ENCODE peak calls at places on chromosome 9, in four cellular contexts. U is lung, X is IMR-90, K is esophagus muscularis mucosa. E is an unnamed sample.
A peak's percentile ranks its signal among the peaks of the same experiment; 100 is the strongest.

GRCh38 chr9:18824095-18824666 is 208.8 kb downstream of the SAXO1 start:
- DNase-seq in U (no peak), X (no peak), K (no peak), E (no peak)

GRCh38 chr9:5438301-5439162 is 807 bp upstream of the PLGRKT start:
- DNase-seq in U (no peak), X (peak; percentile 56), K (no peak), E (no peak)

GRCh38 chr9:132630116-132630515 is 39.7 kb downstream of the DDX31 start:
- DNase-seq in U (no peak), X (no peak), K (no peak), E (no peak)

GRCh38 chr9:4297795-4298254 is 2.0 kb downstream of the GLIS3 start:
- DNase-seq in U (peak; percentile 66), X (peak; percentile 65), K (no peak), E (no peak)

GRCh38 chr9:131194767-131195166 is 69.4 kb downstream of the NUP214 start:
- DNase-seq in U (no peak), X (no peak), K (no peak), E (no peak)

GRCh38 chr9:20898885-20899554 is 132.4 kb downstream of the HACD4 start:
- DNase-seq in U (no peak), X (peak; percentile 16), K (no peak), E (no peak)

GRCh38 chr9:133579601-133580415 is 29.4 kb downstream of the FAM163B start:
- DNase-seq in U (no peak), X (no peak), K (no peak), E (no peak)

GRCh38 chr9:121178676-121179372 is 22.8 kb downstream of the RAB14 start:
- DNase-seq in U (no peak), X (no peak), K (no peak), E (no peak)

GRCh38 chr9:89410709-89411111 is 87.2 kb downstream of the SEMA4D start:
- DNase-seq in U (no peak), X (no peak), K (no peak), E (no peak)

GRCh38 chr9:99057665-99058625 is 47.0 kb upstream of the TGFBR1 start:
- DNase-seq in U (no peak), X (peak; percentile 81), K (no peak), E (peak; percentile 43)

GRCh38 chr9:19116391-19116790 is 10.9 kb downstream of the PLIN2 start:
- DNase-seq in U (no peak), X (peak; percentile 64), K (no peak), E (no peak)

GRCh38 chr9:28032178-28032532 is 458.9 kb upstream of the C9orf72 start:
- DNase-seq in U (no peak), X (no peak), K (no peak), E (no peak)

GRCh38 chr9:137168907-137169763 is 716 bp downstream of the LRRC26 start:
- DNase-seq in U (no peak), X (peak; percentile 19), K (no peak), E (no peak)

GRCh38 chr9:136206602-136207333 is 1.8 kb upstream of the LHX3 start:
- DNase-seq in U (no peak), X (no peak), K (no peak), E (no peak)

GRCh38 chr9:545480-545879 is 296.0 kb upstream of the DMRT1 start:
- DNase-seq in U (no peak), X (no peak), K (no peak), E (no peak)

GRCh38 chr9:124708633-124709032 is 62.5 kb downstream of the NR6A1 start:
- DNase-seq in U (no peak), X (peak; percentile 85), K (no peak), E (peak; percentile 70)

GRCh38 chr9:103798620-103799019 is 295.5 kb upstream of the SMC2 start:
- DNase-seq in U (no peak), X (no peak), K (no peak), E (no peak)

GRCh38 chr9:7236186-7236585 is 478.4 kb downstream of the KDM4C start:
- DNase-seq in U (no peak), X (no peak), K (no peak), E (no peak)

GRCh38 chr9:18985464-18985951 is 47.5 kb downstream of the SAXO1 start:
- DNase-seq in U (no peak), X (no peak), K (peak; percentile 39), E (no peak)

GRCh38 chr9:2809692-2810423 is 34.0 kb downstream of the PUM3 start:
- DNase-seq in U (no peak), X (peak; percentile 99), K (no peak), E (peak; percentile 82)

GRCh38 chr9:27329292-27329691 is 32.3 kb upstream of the EQTN start:
- DNase-seq in U (no peak), X (no peak), K (no peak), E (no peak)

GRCh38 chr9:92659601-92660000 is 10.3 kb downstream of the IPPK start:
- DNase-seq in U (no peak), X (no peak), K (no peak), E (no peak)

GRCh38 chr9:124659099-124659659 is 111.9 kb downstream of the NR6A1 start:
- DNase-seq in U (peak; percentile 81), X (peak; percentile 97), K (peak; percentile 93), E (peak; percentile 93)

GRCh38 chr9:71147368-71147767 is 25.9 kb upstream of the TRPM3 start:
- DNase-seq in U (no peak), X (no peak), K (no peak), E (no peak)

GRCh38 chr9:111232997-111233790 is 96.8 kb downstream of the OR2K2 start:
- DNase-seq in U (no peak), X (no peak), K (no peak), E (no peak)

GRCh38 chr9:131500377-131500776 is 2.3 kb upstream of the POMT1 start:
- DNase-seq in U (no peak), X (no peak), K (no peak), E (no peak)

GRCh38 chr9:120642129-120642528 is 62.2 kb upstream of the CDK5RAP2 start:
- DNase-seq in U (no peak), X (peak; percentile 41), K (no peak), E (no peak)

DNA sequence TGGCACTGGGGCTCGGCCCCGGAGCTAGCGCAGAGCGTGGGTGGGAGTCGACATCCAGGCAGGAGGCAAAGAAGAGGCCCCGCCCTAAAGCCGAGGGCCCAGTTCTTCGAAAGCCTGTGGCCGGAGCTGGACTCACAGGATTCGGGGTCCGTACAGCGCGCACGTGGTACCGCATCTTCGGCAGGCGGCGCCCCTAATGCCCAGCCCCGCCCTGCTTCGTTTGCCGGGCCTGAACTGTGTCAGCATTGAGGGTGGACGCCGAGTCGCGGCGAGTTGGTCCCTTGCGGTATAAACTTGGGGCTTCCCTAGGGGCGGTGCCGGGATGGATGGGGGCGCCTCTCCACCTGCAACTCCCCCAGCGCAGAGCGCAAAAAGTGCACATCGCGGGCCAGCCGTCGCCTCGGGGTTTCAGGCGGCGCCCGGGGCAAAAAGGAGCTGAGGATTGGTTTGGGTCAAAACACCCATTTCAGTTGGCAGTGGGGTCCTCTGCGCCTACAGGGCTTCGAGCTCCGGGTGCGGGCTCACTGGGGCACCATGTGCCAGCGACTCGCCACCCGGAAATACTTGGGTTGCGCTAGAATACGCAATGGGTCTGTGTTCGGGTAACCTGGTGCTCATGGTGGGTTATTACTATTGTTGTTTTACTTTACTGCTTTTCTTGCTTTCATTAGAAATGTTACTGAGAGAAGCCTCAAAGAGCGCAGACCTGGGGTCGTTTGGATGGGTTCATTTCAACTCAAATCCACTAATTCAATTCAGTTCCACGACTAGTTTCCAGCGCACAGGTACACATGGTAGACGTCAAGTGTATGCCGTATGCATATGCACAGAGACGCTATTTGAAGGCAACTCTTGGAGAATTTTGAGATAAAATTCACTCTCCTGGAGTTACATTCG is 3.9 kb upstream of the PAX5 start:
- DNase-seq in U (no peak), X (no peak), K (no peak), E (no peak)
- H3K4me3 ChIP-seq in U (no peak overlapping the region), X (no peak overlapping the region), K (peak overlapping the region; percentile 53), E (no peak overlapping the region)

GRCh38 chr9:30967484-30967883 is 1417.0 kb upstream of the ACO1 start:
- DNase-seq in U (no peak), X (no peak), K (no peak), E (no peak)
- TF ChIP-seq CTCF in U (no peak), X (no peak), K (no peak), E (no peak)

GRCh38 chr9:32411753-32412152 is 27.3 kb downstream of the ACO1 start:
- DNase-seq in U (no peak), X (no peak), K (no peak), E (no peak)
- H3K36me3 ChIP-seq in U (peaks cover 19% of the 10 kb centered on the region), X (peaks cover 73% of the 10 kb centered on the region), K (peaks cover 77% of the 10 kb centered on the region), E (peaks cover 12% of the 10 kb centered on the region)

GRCh38 chr9:14400658-14400995 is 86.7 kb upstream of the NFIB start:
- DNase-seq in U (peak; percentile 52), X (peak; percentile 58), K (no peak), E (no peak)

GRCh38 chr9:14399736-14400657 is 86.1 kb upstream of the NFIB start:
- DNase-seq in U (no peak), X (no peak), K (no peak), E (no peak)

GRCh38 chr9:14406463-14406862 is 92.5 kb upstream of the NFIB start:
- DNase-seq in U (no peak), X (no peak), K (no peak), E (no peak)

GRCh38 chr9:14403112-14403511 is 89.2 kb upstream of the NFIB start:
- DNase-seq in U (no peak), X (no peak), K (no peak), E (no peak)

GRCh38 chr9:14405176-14405575 is 91.2 kb upstream of the NFIB start:
- DNase-seq in U (no peak), X (no peak), K (no peak), E (no peak)
- H3K4me3 ChIP-seq in U (no peak overlapping the region), X (no peak overlapping the region), K (no peak overlapping the region), E (no peak overlapping the region)

GRCh38 chr9:77177143-77177893 is at the start of gene VPS13A:
- DNase-seq in U (peak; percentile 93), X (peak; percentile 91), K (peak; percentile 96), E (peak; percentile 56)
- TF ChIP-seq CTCF in U (no peak), X (peak; percentile 34), K (peak; percentile 22), E (peak; percentile 31)

DNA sequence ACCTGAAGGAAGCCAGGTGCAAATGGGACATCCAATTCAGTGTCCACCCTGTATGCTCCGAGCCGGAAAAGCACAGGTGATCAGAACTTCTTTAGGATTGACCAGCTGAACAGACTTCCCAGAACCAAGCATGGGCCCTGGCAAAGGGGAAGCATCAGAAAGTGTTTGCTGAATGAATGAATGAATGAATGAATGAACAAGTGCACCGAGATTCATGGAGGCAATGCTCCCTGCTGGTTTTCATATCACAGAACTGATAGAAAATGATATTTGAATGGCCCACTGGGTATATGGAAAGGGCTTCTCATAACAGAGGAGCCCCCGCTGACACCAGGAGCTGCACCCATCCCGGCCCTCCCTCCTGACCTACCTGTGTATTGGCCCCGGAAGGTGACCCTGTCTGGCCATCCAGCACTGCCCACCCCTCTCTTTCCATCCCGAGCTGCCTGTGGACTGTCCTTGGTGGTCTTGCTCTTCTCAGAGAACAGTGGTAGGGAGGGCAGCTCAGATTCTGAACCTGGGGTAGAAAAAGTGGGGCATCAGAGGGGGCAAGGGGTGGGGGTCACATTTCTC is 15.9 kb downstream of the ORM2 start:
- DNase-seq in U (no peak), X (no peak), K (no peak), E (no peak)
- H3K36me3 ChIP-seq in U (peaks cover 79% of the 10 kb centered on the region), X (peaks cover 69% of the 10 kb centered on the region), K (peaks cover 100% of the 10 kb centered on the region), E (peaks cover 44% of the 10 kb centered on the region)

GRCh38 chr9:34591911-34592866 is 2.7 kb upstream of the CNTFR start:
- DNase-seq in U (no peak), X (no peak), K (no peak), E (no peak)

GRCh38 chr9:34592895-34593601 is 3.5 kb upstream of the CNTFR start:
- DNase-seq in U (peak; percentile 52), X (no peak), K (no peak), E (no peak)

GRCh38 chr9:34590376-34591090 is 1.0 kb upstream of the CNTFR start:
- DNase-seq in U (no peak), X (no peak), K (no peak), E (no peak)

GRCh38 chr9:34589656-34590375 is at the start of gene CNTFR:
- DNase-seq in U (no peak), X (no peak), K (no peak), E (no peak)

GRCh38 chr9:34591091-34591910 is 1.8 kb upstream of the CNTFR start:
- DNase-seq in U (peak; percentile 86), X (peak; percentile 60), K (peak; percentile 95), E (no peak)
- H3K4me3 ChIP-seq in U (no peak overlapping the region), X (no peak overlapping the region), K (peak overlapping the region; percentile 62), E (no peak overlapping the region)

E was measured in BJ.